ENCODE peak calls at places on chromosome 22, in eight cellular contexts. E is HEK293T; N is RWPE1; U is GM04503; Y is Daoy; Q is activated T-helper 1 cell treated with anti-CD3 and anti-CD28 coated beads, Interleukin-2, amount 50 U/mL, for 16 hours; I is T-cell; F is stimulated activated CD8-positive, alpha-beta memory T cell treated with anti-CD3 and anti-CD28 coated beads, Interleukin-15, amount 100 ng/mL, for 4 hours. H is an unnamed sample.

GRCh38 chr22:36816338-36816634 is 549 bp downstream of the PVALB start:
- DNase-seq in E (no peak), N (no peak), U (no peak), Y (no peak), Q (no peak), I (no peak), F (no peak), H (no peak)

GRCh38 chr22:29793396-29793795 is 26.2 kb downstream of the UQCR10 start:
- DNase-seq in E (no peak), N (no peak), U (no peak), Y (no peak), Q (no peak), I (no peak), F (no peak), H (no peak)

GRCh38 chr22:43305806-43306205 is 37.4 kb downstream of the SCUBE1 start:
- DNase-seq in E (no peak), N (no peak), U (no peak), Y (no peak), Q (no peak), I (no peak), F (no peak), H (no peak)

GRCh38 chr22:33896801-33897620 is 23.3 kb downstream of the LARGE1 start:
- DNase-seq in E (peak; percentile 39), N (no peak), U (no peak), Y (peak; percentile 63), Q (no peak), I (no peak), F (no peak), H (no peak)

GRCh38 chr22:20141186-20142077 is 9.4 kb downstream of the CCDC188 start:
- DNase-seq in E (no peak), N (no peak), U (peak; percentile 37), Y (peak; percentile 47), Q (no peak), I (no peak), F (no peak), H (no peak)

GRCh38 chr22:29314074-29314473 is 1.4 kb downstream of the RASL10A start:
- DNase-seq in E (no peak), N (no peak), U (no peak), Y (no peak), Q (no peak), I (no peak), F (no peak), H (peak; percentile 42)

GRCh38 chr22:20137113-20137512 is 5.5 kb downstream of the ZDHHC8 start:
- DNase-seq in E (no peak), N (no peak), U (no peak), Y (no peak), Q (no peak), I (no peak), F (no peak), H (no peak)

GRCh38 chr22:46436595-46437163 is 100.7 kb downstream of the CELSR1 start:
- DNase-seq in E (no peak), N (peak; percentile 52), U (no peak), Y (peak; percentile 33), Q (no peak), I (no peak), F (no peak), H (no peak)

GRCh38 chr22:24595863-24596262 is 3.0 kb upstream of the LRRC75B start:
- DNase-seq in E (no peak), N (no peak), U (no peak), Y (no peak), Q (no peak), I (no peak), F (no peak), H (peak; percentile 15)

GRCh38 chr22:42388130-42388797 is 43.9 kb downstream of the NFAM1 start:
- DNase-seq in E (no peak), N (peak; percentile 19), U (no peak), Y (peak; percentile 41), Q (no peak), I (no peak), F (no peak), H (no peak)

GRCh38 chr22:39219071-39220050 is 25.4 kb downstream of the PDGFB start:
- DNase-seq in E (no peak), N (no peak), U (no peak), Y (peak; percentile 1), Q (no peak), I (no peak), F (no peak), H (peak; percentile 7)

GRCh38 chr22:35955546-35955945 is 73.1 kb downstream of the RBFOX2 start:
- DNase-seq in E (no peak), N (no peak), U (no peak), Y (no peak), Q (no peak), I (no peak), F (no peak), H (no peak)

GRCh38 chr22:20430101-20430640 is 7.5 kb downstream of the SCARF2 start:
- DNase-seq in E (no peak), N (no peak), U (no peak), Y (no peak), Q (no peak), I (no peak), F (no peak), H (no peak)

GRCh38 chr22:20639343-20639742 is 131.9 kb downstream of the MED15 start:
- DNase-seq in E (no peak), N (no peak), U (no peak), Y (no peak), Q (no peak), I (no peak), F (no peak), H (no peak)

GRCh38 chr22:49855491-49855911 is 1.9 kb downstream of the ZBED4 start:
- DNase-seq in E (no peak), N (no peak), U (no peak), Y (no peak), Q (no peak), I (no peak), F (no peak), H (peak; percentile 26)

GRCh38 chr22:48371391-48371790 is 1456.3 kb downstream of the BRD1 start:
- DNase-seq in E (no peak), N (no peak), U (no peak), Y (no peak), Q (no peak), I (no peak), F (no peak), H (no peak)

GRCh38 chr22:36017661-36018091 is 10.9 kb downstream of the RBFOX2 start:
- DNase-seq in E (no peak), N (no peak), U (no peak), Y (no peak), Q (no peak), I (no peak), F (no peak), H (no peak)

GRCh38 chr22:31742115-31742514 is 7.8 kb downstream of the PRR14L start:
- DNase-seq in E (no peak), N (no peak), U (no peak), Y (no peak), Q (no peak), I (no peak), F (no peak), H (no peak)

H was measured in activated naive CD8-positive, alpha-beta T cell treated with anti-CD3 and anti-CD28 coated beads, Interleukin-2, amount 10 ng/mL, durations not matched to agents 7 days and 5 days.